ENCODE peak calls at places on chromosomes 6 and 20, in six cellular contexts. T is OCI-LY7, X is psoas muscle, B is Caco-2, K is tibial artery, P is DND-41. O is an unnamed sample.

GRCh38 chr20:5652626-5653573 is 97.3 kb upstream of the SHLD1 start:
- DNase-seq in T (peak; percentile 64), X (no peak), B (no peak), K (no peak), P (no peak), O (no peak)

GRCh38 chr6:69953491-69953890 is 87.1 kb downstream of the COL19A1 start:
- DNase-seq in T (no peak), X (no peak), B (no peak), K (no peak), P (no peak), O (no peak)

GRCh38 chr6:3898270-3898994 is 49.3 kb downstream of the FAM50B start:
- DNase-seq in T (no peak), X (no peak), B (no peak), K (no peak), P (no peak), O (no peak)

GRCh38 chr20:57654998-57655811 is 35.0 kb upstream of the ZBP1 start:
- DNase-seq in T (peak; percentile 12), X (peak; percentile 34), B (no peak), K (no peak), P (peak; percentile 6), O (no peak)

GRCh38 chr6:11277275-11278206 is 45.1 kb upstream of the NEDD9 start:
- DNase-seq in T (no peak), X (no peak), B (peak; percentile 77), K (no peak), P (no peak), O (peak; percentile 93)

GRCh38 chr20:38789503-38790209 is 15.8 kb upstream of the PPP1R16B start:
- DNase-seq in T (no peak), X (no peak), B (no peak), K (no peak), P (no peak), O (no peak)

GRCh38 chr20:32019156-32019510 is 8.9 kb downstream of the CCM2L start:
- DNase-seq in T (no peak), X (no peak), B (peak; percentile 86), K (no peak), P (no peak), O (no peak)

GRCh38 chr20:4297141-4297826 is 281.9 kb upstream of the RNF24 start:
- DNase-seq in T (no peak), X (no peak), B (no peak), K (peak; percentile 31), P (peak; percentile 38), O (no peak)

GRCh38 chr6:31586596-31586995 is 519 bp downstream of the LST1 start:
- DNase-seq in T (peak; percentile 57), X (no peak), B (no peak), K (no peak), P (peak; percentile 91), O (no peak)

GRCh38 chr6:147287869-147288271 is 83.7 kb downstream of the STXBP5 start:
- DNase-seq in T (no peak), X (no peak), B (peak; percentile 18), K (no peak), P (no peak), O (peak; percentile 48)

GRCh38 chr6:147341486-147341885 is 137.3 kb downstream of the STXBP5 start:
- DNase-seq in T (no peak), X (no peak), B (no peak), K (no peak), P (no peak), O (no peak)

GRCh38 chr20:22585786-22586493 is 1.6 kb upstream of the FOXA2 start:
- DNase-seq in T (no peak), X (no peak), B (no peak), K (no peak), P (no peak), O (no peak)

GRCh38 chr6:32838114-32838958 is at the start of gene TAP2:
- DNase-seq in T (peak; percentile 96), X (peak; percentile 98), B (peak; percentile 97), K (peak; percentile 95), P (peak; percentile 96), O (peak; percentile 95)
- H3K4me1 ChIP-seq in T (peaks cover 55% of the 10 kb centered on the region), X (peaks cover 12% of the 10 kb centered on the region), B (peaks cover 5% of the 10 kb centered on the region), K (peaks cover 10% of the 10 kb centered on the region), P (peaks cover 49% of the 10 kb centered on the region), O (peaks cover 21% of the 10 kb centered on the region)

GRCh38 chr6:106380407-106380806 is 19.9 kb downstream of the CRYBG1 start:
- DNase-seq in T (no peak), X (no peak), B (no peak), K (no peak), P (no peak), O (no peak)
- H3K4me3 ChIP-seq in T (no peak overlapping the region), X (no peak overlapping the region), B (no peak overlapping the region), K (no peak overlapping the region), P (no peak overlapping the region), O (no peak overlapping the region)

DNA sequence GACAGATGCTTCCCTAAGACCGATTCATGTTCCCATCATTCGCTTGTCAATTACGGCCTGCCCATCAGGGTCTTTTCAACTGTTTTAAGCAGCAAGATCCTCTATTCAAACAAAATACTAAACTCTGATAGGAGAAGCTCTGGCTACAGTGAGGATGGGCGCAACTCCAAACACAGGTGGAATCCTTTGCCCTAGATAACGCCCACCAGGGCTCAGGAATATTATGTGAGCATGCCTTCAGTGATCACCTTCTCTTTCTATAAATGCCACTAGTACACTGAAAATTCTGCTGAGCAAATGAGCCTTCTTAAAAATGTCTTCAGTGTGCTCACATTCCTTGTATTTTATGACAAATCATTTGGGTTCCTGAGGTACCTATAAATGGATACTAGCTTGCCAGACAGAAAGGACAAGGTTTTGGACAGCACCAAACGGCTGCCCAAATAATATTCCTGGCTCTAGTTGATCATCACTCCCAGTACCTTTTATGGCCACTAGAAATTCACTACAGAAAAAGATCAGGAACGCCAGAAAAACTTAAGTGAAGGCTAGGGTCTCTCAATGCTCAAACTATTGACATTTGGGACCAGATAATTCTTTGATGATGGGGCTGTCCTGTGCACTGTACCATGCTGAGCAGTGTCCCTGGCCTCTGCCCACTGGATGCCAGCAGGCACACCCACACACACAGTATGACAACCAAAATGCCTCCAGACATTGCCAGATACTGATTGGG is 13.1 kb downstream of the ZNF217 start:
- DNase-seq in T (no peak), X (no peak), B (no peak), K (peak; percentile 12), P (peak; percentile 4), O (no peak)
- H3K4me1 ChIP-seq in T (peaks cover 77% of the 10 kb centered on the region), X (peaks cover 36% of the 10 kb centered on the region), B (peaks cover 39% of the 10 kb centered on the region), K (peaks cover 31% of the 10 kb centered on the region), P (peaks cover 53% of the 10 kb centered on the region), O (peaks cover 42% of the 10 kb centered on the region)

DNA sequence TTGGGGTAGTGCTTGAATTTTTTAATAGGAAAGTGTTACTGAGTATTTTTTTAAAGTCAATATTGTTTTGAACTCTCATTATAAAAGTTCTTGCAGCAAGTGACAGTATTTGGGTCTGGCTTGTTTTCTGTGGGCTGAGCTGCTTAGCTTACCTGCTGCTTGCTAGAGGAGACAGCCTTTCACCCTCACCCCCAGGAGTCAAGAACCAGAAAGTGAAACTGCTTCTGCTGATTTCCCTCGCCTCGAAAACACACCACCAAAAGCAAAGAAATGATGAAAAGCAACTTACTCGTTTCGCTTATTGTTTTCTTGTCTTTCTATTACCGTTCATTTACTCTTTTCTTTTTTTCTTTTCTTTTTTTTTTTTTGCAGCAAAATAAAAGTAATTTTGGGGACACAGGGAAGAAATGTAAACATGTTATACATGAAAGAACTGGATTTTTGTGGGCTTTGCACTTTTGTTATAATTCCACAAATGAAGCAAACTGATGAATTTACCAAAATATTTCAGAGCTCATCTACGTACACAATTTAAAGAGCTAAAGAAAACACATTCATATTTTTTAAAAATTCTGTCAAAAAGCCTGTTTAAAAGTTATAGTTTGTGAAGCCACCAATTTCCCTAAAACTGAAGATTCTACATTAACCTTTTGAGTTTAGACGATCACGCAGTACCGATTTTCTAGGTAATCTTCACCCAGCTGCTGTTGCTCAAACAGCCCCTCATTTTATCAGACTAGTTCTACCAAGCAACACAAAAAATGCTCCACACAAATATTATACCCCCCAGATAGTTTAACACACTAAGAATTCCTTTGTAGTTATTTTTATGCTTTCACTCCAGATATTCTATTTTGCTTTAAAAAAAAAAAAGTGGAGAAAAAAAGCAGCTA is 1.7 kb downstream of the SCML4 start:
- DNase-seq in T (peak; percentile 55), X (no peak), B (no peak), K (no peak), P (peak; percentile 66), O (no peak)
- H3K4me3 ChIP-seq in T (peak overlapping the region; percentile 60), X (no peak overlapping the region), B (no peak overlapping the region), K (no peak overlapping the region), P (peak overlapping the region; percentile 53), O (peak overlapping the region; percentile 5)

O was measured in SJSA1.